ENCODE peak calls at places on chromosomes 1 and 21, in nine cellular contexts. D, H, S, E, K, Z, P, I and F are unnamed samples.

GRCh38 chr1:160129046-160129445 is 13.5 kb downstream of the ATP1A2 start:
- DNase-seq in D (no peak), H (peak), S (no peak), E (no peak), K (no peak), Z (no peak), P (peak), I (no peak), F (no peak)

GRCh38 chr1:6386371-6386949 is 7.1 kb downstream of the ACOT7 start:
- DNase-seq in D (no peak), H (no peak), S (no peak), E (no peak), K (no peak), Z (peak), P (peak), I (no peak), F (no peak)

GRCh38 chr1:183206538-183207117 is 20.6 kb downstream of the LAMC2 start:
- DNase-seq in D (no peak), H (no peak), S (no peak), E (no peak), K (no peak), Z (peak), P (no peak), I (no peak), F (no peak)

GRCh38 chr1:107000907-107001306 is 55.6 kb upstream of the PRMT6 start:
- DNase-seq in D (no peak), H (no peak), S (no peak), E (no peak), K (no peak), Z (peak), P (peak), I (no peak), F (no peak)

GRCh38 chr1:13714851-13715250 is 14.9 kb downstream of the PRDM2 start:
- DNase-seq in D (no peak), H (no peak), S (no peak), E (no peak), K (no peak), Z (no peak), P (no peak), I (no peak), F (no peak)

GRCh38 chr1:29453502-29454240 is 217.3 kb downstream of the PTPRU start:
- DNase-seq in D (peak), H (peak), S (no peak), E (no peak), K (peak), Z (peak), P (peak), I (no peak), F (no peak)

GRCh38 chr1:21267191-21268077 is 22.8 kb downstream of the ECE1 start:
- DNase-seq in D (no peak), H (no peak), S (no peak), E (no peak), K (no peak), Z (no peak), P (peak), I (no peak), F (no peak)

GRCh38 chr1:94801919-94802546 is 18.1 kb upstream of the SLC44A3 start:
- DNase-seq in D (peak), H (peak), S (no peak), E (peak), K (peak), Z (peak), P (peak), I (peak), F (no peak)

GRCh38 chr1:169844941-169845608 is 48.6 kb downstream of the SCYL3 start:
- DNase-seq in D (no peak), H (no peak), S (no peak), E (no peak), K (no peak), Z (no peak), P (peak), I (no peak), F (no peak)

GRCh38 chr1:235567812-235568444 is 63.7 kb upstream of the B3GALNT2 start:
- DNase-seq in D (no peak), H (no peak), S (no peak), E (no peak), K (no peak), Z (peak), P (no peak), I (no peak), F (no peak)

DNA sequence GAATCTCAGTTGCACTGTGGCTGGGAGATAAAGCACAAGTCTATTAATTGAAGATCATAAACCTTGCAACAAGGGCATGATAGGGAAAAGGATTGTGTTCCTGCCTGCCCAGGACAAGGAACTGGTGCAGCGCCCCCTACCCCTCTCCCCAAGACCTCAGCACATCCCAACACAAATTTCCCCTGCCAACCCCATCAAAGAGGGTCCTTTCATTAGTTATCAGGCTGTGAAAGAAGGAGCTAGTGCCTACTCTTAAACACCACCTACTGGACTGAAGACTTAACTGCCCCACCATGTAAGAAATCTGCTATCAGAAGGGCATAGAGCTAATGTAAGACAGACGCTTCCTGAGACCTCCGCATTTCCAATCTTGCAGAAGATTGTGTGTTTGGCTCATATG is 372.6 kb downstream of the AGBL4 start:
- DNase-seq in D (no peak), H (no peak), S (no peak), E (no peak), K (no peak), Z (no peak), P (no peak), I (no peak), F (no peak)
- TF ChIP-seq CTCF in D (no peak), H (no peak), S (no peak), E (no peak), K (no peak), Z (no peak), P (no peak), I (no peak), F (no peak)

GRCh38 chr1:200918006-200918405 is 23.3 kb downstream of the INAVA start:
- DNase-seq in D (no peak), H (no peak), S (no peak), E (no peak), K (no peak), Z (no peak), P (no peak), I (no peak), F (no peak)

GRCh38 chr1:200916152-200916551 is 21.5 kb downstream of the INAVA start:
- DNase-seq in D (no peak), H (no peak), S (no peak), E (no peak), K (peak), Z (no peak), P (no peak), I (no peak), F (no peak)

GRCh38 chr1:200919386-200919785 is 24.7 kb downstream of the INAVA start:
- DNase-seq in D (no peak), H (no peak), S (no peak), E (no peak), K (no peak), Z (no peak), P (no peak), I (no peak), F (no peak)

GRCh38 chr1:200916681-200917080 is 22.0 kb downstream of the INAVA start:
- DNase-seq in D (no peak), H (no peak), S (no peak), E (no peak), K (no peak), Z (no peak), P (no peak), I (no peak), F (no peak)

DNA sequence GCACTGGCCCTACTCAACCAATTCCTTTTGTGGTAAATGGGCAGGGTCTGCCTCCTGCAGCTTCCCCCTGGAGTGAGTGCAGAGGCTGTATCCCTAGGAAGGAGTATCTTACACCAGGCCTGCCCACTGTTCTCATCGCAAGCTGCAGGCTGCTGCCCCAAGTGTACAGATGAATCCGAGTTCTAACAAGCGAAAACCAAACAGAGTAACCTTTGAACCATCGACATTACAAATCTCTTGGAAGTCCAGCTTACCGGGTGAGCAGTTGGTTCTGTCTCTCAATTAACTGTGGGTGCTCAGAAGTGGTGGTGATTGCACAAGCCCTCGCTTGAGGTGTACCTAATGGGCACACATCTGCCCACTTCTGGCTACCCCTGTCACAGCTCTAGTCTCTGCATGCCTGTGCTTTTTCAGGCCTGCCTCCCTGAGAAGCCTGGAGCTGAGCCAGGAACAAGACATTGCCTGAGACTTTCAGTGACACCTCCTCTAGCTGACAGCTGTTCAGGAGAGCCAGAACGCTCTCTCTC is 22.7 kb downstream of the INAVA start:
- DNase-seq in D (no peak), H (no peak), S (no peak), E (no peak), K (no peak), Z (no peak), P (no peak), I (no peak), F (no peak)
- TF ChIP-seq CTCF in D (no peak), H (no peak), S (no peak), E (no peak), K (no peak), Z (no peak), P (no peak), I (no peak), F (no peak)

DNA sequence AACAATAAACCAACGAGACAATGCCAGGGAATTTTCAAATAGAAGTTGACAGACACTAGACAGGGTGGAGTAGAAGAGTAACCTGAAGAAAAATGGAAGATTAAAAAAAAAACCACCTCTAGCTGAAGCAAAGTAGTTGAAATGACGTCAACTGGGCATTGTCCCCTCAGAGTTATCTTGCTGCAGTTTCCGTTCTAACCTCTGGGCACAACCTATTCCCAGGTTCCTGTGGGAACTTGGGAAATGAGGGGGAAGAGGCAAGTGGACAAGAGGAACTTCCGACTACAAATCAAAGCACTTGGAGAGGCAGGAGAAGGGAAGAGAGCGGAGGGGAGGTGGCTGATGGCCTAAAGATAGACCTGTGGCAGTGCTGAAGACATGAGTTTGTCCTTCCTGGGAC is 66.3 kb downstream of the PLPP3 start:
- DNase-seq in D (no peak), H (no peak), S (no peak), E (no peak), K (no peak), Z (peak), P (no peak), I (no peak), F (no peak)
- TF ChIP-seq CTCF in D (no peak), H (no peak), S (no peak), E (no peak), K (no peak), Z (no peak), P (no peak), I (no peak), F (no peak)

DNA sequence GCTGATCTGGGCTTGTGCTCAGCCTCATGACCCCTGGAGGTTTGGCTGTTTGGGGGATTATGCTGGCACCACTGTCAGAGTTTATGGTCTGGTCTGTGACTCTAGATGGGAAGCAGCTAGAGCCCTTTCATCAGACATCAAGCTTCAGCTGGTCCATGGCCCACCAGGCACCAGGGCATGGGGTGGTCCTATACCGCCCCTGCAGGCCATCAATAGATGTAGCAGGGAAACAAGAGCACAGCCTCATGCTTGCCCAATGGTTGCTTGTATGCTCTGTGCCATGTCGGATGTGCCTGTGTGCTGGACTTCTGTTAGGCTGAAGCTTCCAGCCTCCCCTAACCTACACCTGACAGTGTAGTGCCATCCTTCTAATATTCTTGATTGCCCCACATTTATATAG is 71.1 kb upstream of the CD34 start:
- DNase-seq in D (no peak), H (no peak), S (no peak), E (no peak), K (no peak), Z (no peak), P (no peak), I (no peak), F (no peak)
- TF ChIP-seq CTCF in D (peak), H (peak), S (peak), E (no peak), K (peak), Z (peak), P (peak), I (peak), F (no peak)

DNA sequence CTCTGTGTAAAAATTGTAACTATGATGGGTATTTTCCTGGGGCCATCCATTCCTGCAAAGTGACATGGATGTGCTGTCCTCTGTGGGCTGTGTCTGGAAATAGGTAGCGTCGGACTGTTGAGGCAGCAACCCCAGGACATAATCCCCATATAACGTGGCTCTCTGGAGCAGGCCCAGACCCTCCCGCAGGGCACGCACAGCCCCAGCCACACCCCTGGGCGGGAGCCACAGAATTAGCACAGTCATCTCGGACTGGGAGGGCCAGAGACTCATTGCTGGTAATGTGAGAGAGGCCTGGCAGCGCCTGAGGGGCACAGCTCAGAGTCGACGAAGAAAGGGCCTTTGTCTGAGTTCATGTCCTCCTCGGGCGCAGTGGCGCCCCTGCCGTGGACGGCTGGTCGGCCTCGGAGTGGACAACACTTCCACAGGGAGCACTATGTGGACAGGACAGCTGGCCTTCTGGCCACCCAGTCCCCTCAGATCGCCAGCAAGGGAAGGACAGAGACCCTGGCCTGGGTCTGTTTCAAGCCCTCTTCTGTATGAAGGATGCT is 20.1 kb downstream of the SIM2 start:
- DNase-seq in D (no peak), H (no peak), S (no peak), E (no peak), K (no peak), Z (no peak), P (no peak), I (no peak), F (no peak)
- TF ChIP-seq CTCF in D (no peak), H (no peak), S (no peak), E (no peak), K (no peak), Z (no peak), P (no peak), I (no peak), F (no peak)

GRCh38 chr1:201282216-201282615 is 1.1 kb upstream of the PKP1 start:
- DNase-seq in D (no peak), H (no peak), S (no peak), E (no peak), K (no peak), Z (no peak), P (no peak), I (no peak), F (no peak)

GRCh38 chr1:201280884-201281283 is 2.4 kb upstream of the PKP1 start:
- DNase-seq in D (no peak), H (no peak), S (no peak), E (no peak), K (no peak), Z (no peak), P (no peak), I (no peak), F (no peak)

GRCh38 chr1:201282931-201283829 is at the start of gene PKP1:
- DNase-seq in D (no peak), H (no peak), S (no peak), E (peak), K (no peak), Z (no peak), P (no peak), I (no peak), F (no peak)

GRCh38 chr1:201279313-201279712 is 4.0 kb upstream of the PKP1 start:
- DNase-seq in D (no peak), H (no peak), S (no peak), E (no peak), K (no peak), Z (peak), P (no peak), I (no peak), F (no peak)

GRCh38 chr1:201281573-201281972 is 1.7 kb upstream of the PKP1 start:
- DNase-seq in D (no peak), H (no peak), S (no peak), E (no peak), K (no peak), Z (no peak), P (no peak), I (no peak), F (no peak)
- TF ChIP-seq CTCF in D (no peak), H (no peak), S (no peak), E (no peak), K (no peak), Z (no peak), P (no peak), I (no peak), F (no peak)

DNA sequence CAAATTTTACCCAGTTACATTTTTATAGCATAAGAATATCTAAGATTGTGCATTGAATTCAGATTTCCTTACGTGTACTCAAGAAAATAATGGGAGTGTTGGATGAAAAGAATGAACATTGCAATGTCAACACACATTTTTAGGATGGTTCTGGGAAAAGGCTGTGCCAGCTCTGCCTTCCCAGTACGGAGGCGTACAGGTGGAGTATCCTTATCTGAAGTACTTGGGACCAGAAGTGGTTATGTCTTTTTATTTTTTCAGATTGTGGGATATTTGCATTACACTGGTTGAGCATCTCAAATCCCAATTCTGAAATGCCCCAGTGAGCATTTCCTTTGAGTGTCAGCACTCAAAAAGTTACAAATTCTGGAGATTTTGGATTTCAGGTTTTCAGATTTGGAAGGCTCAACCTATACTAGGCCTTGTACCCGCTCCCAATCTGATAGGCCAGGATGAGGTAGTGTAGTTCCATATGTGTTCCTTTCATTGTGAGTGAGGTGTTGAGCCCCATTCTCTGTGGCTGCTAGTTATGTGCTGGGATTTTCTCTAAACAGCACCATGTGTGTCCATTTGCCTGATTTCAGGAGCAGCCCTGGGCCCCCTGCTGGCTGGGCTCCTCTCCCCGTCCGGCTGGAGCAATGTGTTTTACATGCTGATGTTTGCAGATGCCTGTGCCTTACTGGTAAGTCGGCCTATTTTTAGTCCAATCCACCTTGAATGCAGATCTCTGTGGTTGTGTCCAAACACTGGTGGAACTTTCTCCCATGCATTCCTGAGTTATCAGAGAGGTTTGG is 60.8 kb downstream of the SLC37A1 start:
- DNase-seq in D (no peak), H (no peak), S (no peak), E (peak), K (no peak), Z (peak), P (no peak), I (no peak), F (no peak)
- TF ChIP-seq CTCF in D (peak), H (peak), S (no peak), E (no peak), K (no peak), Z (peak), P (peak), I (no peak), F (no peak)